ENCODE peak calls at places on chromosome 17, in four cellular contexts. One of them, this sample, is unnamed.

GRCh38 chr17:67311551-67311950 is 54.8 kb downstream of the PSMD12 start:
- DNase-seq in H1: no peak
- DNase-seq in GM12878: no peak
- DNase-seq in K562: no peak
- DNase-seq in this sample: no peak

GRCh38 chr17:8825802-8826201 is 26.6 kb upstream of the MFSD6L start:
- DNase-seq in H1: no peak
- DNase-seq in K562: no peak
- DNase-seq in GM12878: no peak
- DNase-seq in this sample: no peak

GRCh38 chr17:62611767-62612166 is 15.7 kb upstream of the MRC2 start:
- DNase-seq in H1: no peak
- DNase-seq in GM12878: peak
- DNase-seq in K562: no peak
- DNase-seq in this sample: no peak

GRCh38 chr17:48484850-48485249 is 46.0 kb downstream of the HOXB1 start:
- DNase-seq in H1: no peak
- DNase-seq in GM12878: no peak
- DNase-seq in K562: peak
- DNase-seq in this sample: no peak

GRCh38 chr17:67813803-67814180 is 11.5 kb upstream of the BPTF start:
- DNase-seq in K562: no peak
- DNase-seq in H1: no peak
- DNase-seq in GM12878: no peak
- DNase-seq in this sample: no peak

GRCh38 chr17:64500923-64501765 is 4.3 kb upstream of the POLG2 start:
- DNase-seq in GM12878: no peak
- DNase-seq in K562: no peak
- DNase-seq in H1: no peak
- DNase-seq in this sample: no peak

GRCh38 chr17:69581061-69581955 is 166.8 kb downstream of the MAP2K6 start:
- DNase-seq in GM12878: peak
- DNase-seq in K562: no peak
- DNase-seq in H1: no peak
- DNase-seq in this sample: no peak

GRCh38 chr17:2691965-2692780 is 19.4 kb downstream of the CLUH start:
- DNase-seq in H1: no peak
- DNase-seq in K562: no peak
- DNase-seq in GM12878: no peak
- DNase-seq in this sample: no peak

GRCh38 chr17:16465861-16466338 is 26.1 kb downstream of the LRRC75A start:
- DNase-seq in H1: no peak
- DNase-seq in K562: no peak
- DNase-seq in GM12878: no peak
- DNase-seq in this sample: no peak

GRCh38 chr17:67360880-67361279 is 5.5 kb downstream of the PSMD12 start:
- DNase-seq in H1: no peak
- DNase-seq in K562: no peak
- DNase-seq in GM12878: no peak
- DNase-seq in this sample: no peak

GRCh38 chr17:44359458-44360143 is 4.1 kb downstream of the FAM171A2 start:
- DNase-seq in GM12878: no peak
- DNase-seq in H1: no peak
- DNase-seq in K562: no peak
- DNase-seq in this sample: no peak

GRCh38 chr17:47286198-47286914 is 32.7 kb downstream of the ITGB3 start:
- DNase-seq in GM12878: peak
- DNase-seq in H1: no peak
- DNase-seq in K562: peak
- DNase-seq in this sample: no peak

GRCh38 chr17:79366988-79367571 is 243.8 kb downstream of the RBFOX3 start:
- DNase-seq in GM12878: no peak
- DNase-seq in H1: no peak
- DNase-seq in K562: no peak
- DNase-seq in this sample: no peak

GRCh38 chr17:32609085-32609484 is 122.3 kb downstream of the CDK5R1 start:
- DNase-seq in GM12878: peak
- DNase-seq in H1: no peak
- DNase-seq in K562: no peak
- DNase-seq in this sample: peak

GRCh38 chr17:50511058-50511457 is 2.8 kb downstream of the MYCBPAP start:
- DNase-seq in GM12878: peak
- DNase-seq in K562: no peak
- DNase-seq in H1: no peak
- DNase-seq in this sample: no peak

GRCh38 chr17:11889266-11889665 is 108.0 kb downstream of the ZNF18 start:
- DNase-seq in H1: no peak
- DNase-seq in K562: no peak
- DNase-seq in GM12878: no peak
- DNase-seq in this sample: no peak
- TF ChIP-seq CBX5 in H1: no peak
- TF ChIP-seq CBX5 in K562: no peak
- TF ChIP-seq CBX5 in GM12878: no peak
- TF ChIP-seq CBX5 in this sample: no peak

GRCh38 chr17:15210247-15210646 is 54.9 kb downstream of the PMP22 start:
- DNase-seq in H1: no peak
- DNase-seq in GM12878: no peak
- DNase-seq in K562: no peak
- DNase-seq in this sample: no peak

GRCh38 chr17:15216481-15216880 is 48.6 kb downstream of the PMP22 start:
- DNase-seq in GM12878: no peak
- DNase-seq in K562: no peak
- DNase-seq in H1: no peak
- DNase-seq in this sample: no peak

DNA sequence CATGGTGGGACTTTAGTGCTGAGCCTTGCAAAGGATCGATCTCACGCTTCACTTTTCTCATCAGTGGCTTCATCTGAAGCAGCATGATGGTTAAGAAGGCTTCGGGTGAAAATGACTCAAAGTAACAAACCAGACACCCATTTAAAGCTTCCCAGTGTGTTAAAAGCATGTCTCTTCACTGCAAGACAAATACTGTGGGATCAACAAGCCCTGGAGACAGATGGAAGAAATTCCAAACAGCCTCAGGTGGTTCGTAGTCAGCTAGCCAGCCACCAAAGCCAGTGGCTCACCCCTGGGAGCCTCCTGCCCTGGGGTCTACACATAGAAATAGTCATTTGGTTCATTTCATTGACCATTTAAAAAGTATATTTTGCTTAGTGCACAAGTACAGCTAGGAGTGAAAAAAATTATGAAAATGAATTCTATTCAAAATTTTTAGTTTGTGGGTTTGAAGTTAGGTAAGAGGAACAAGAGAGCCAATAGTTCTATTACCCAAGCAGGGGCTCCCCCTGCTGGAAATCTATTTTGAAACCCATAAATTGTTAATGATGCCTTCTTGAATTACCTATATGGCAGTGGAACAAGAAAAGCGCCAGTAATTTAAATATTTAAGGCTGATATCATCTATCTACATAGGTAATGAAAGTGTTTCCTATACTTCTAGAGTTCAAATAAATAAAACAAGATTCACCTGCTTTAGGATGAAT is 51.6 kb downstream of the PMP22 start:
- DNase-seq in H1: no peak
- DNase-seq in GM12878: no peak
- DNase-seq in K562: peak
- DNase-seq in this sample: no peak
- TF ChIP-seq CBX5 in H1: no peak
- TF ChIP-seq CBX5 in GM12878: no peak
- TF ChIP-seq CBX5 in K562: no peak
- TF ChIP-seq CBX5 in this sample: no peak

GRCh38 chr17:61485067-61485775 is 33.0 kb downstream of the TBX4 start:
- DNase-seq in K562: no peak
- DNase-seq in H1: no peak
- DNase-seq in GM12878: no peak
- DNase-seq in this sample: no peak
- TF ChIP-seq CBX5 in K562: no peak
- TF ChIP-seq CBX5 in H1: no peak
- TF ChIP-seq CBX5 in GM12878: no peak
- TF ChIP-seq CBX5 in this sample: no peak

GRCh38 chr17:6676802-6677157 is 25.2 kb downstream of the C17orf100 start:
- DNase-seq in H1: no peak
- DNase-seq in K562: no peak
- DNase-seq in GM12878: no peak
- DNase-seq in this sample: no peak

GRCh38 chr17:6675426-6675825 is 23.9 kb downstream of the C17orf100 start:
- DNase-seq in K562: peak
- DNase-seq in H1: no peak
- DNase-seq in GM12878: no peak
- DNase-seq in this sample: no peak

GRCh38 chr17:6677946-6678345 is 26.4 kb downstream of the C17orf100 start:
- DNase-seq in K562: no peak
- DNase-seq in H1: no peak
- DNase-seq in GM12878: no peak
- DNase-seq in this sample: no peak

GRCh38 chr17:6679241-6679640 is 27.7 kb downstream of the C17orf100 start:
- DNase-seq in K562: no peak
- DNase-seq in H1: no peak
- DNase-seq in GM12878: no peak
- DNase-seq in this sample: no peak

DNA sequence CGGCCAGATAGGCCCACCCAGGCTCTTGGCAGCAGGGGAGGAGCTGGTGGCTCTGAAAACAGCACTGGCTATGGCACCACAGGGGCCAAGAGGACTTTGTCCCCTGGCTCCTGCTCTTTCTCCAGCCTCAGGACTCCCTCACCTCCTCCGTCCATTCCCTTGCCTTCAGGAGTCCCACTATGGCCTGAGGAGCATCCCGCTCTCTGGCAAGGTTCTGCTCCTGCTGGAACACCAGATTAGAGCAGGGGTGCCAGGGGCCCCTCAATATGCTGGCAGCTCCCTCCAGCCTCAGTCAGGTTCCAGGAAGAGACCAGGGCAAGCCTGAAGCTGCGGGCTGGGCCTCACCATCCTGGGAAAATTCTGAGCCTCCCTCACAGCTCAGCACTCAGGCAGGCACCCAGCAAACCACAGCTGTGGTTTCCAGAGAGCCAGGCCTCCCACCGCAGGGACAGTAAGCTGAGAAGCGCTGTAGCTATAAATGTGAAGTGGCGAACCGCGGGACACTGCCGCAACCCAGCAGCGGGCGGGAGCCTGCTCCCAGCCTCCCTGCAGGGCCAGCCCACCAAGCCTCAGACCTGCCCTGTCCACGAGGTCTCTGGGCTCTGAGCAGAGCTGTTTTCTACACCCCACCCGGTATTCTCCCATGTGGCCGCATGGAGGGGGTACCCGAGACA is 25.7 kb downstream of the C17orf100 start:
- DNase-seq in K562: no peak
- DNase-seq in GM12878: no peak
- DNase-seq in H1: no peak
- DNase-seq in this sample: peak
- TF ChIP-seq CBX5 in K562: no peak
- TF ChIP-seq CBX5 in GM12878: no peak
- TF ChIP-seq CBX5 in H1: no peak
- TF ChIP-seq CBX5 in this sample: no peak

DNA sequence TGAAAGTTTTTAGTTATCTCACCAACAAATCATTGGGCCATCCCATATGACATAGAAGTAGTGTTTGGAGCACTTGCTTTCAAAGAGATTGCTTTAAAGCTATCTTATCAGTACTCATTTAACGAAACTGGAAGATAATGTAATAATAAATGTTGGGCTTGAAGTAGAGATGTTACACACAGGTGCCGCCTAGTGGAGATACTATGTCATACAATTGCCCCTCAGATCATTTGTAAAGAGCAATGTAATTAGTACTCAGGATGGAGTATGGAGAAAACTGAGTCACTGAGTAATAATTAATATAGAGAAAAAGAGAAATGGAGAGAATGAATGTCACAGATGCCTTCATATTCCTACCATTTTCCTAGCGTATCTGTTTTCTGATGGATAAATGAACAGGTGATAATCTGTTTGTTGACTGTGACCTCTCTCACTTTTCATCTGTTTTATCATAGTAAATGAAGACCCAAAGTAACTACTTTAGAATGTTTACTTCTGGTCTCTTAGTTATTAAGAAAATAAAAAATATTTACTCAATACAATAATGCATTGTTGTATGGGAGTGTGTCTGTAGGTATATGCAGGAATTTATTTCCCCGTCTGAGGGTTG is 80.4 kb downstream of the EFCAB5 start:
- DNase-seq in H1: no peak
- DNase-seq in GM12878: no peak
- DNase-seq in K562: peak
- DNase-seq in this sample: peak
- TF ChIP-seq CBX5 in H1: no peak
- TF ChIP-seq CBX5 in GM12878: no peak
- TF ChIP-seq CBX5 in K562: no peak
- TF ChIP-seq CBX5 in this sample: no peak

This sample was measured in HepG2.